ENCODE peak calls at places on chromosomes 4 and X, in seven cellular contexts. T is hypothalamus; P is MCF 10A; S is stimulated activated CD4-positive, alpha-beta T cell treated with anti-CD3 and anti-CD28 coated beads, Interleukin-12 subunit alpha, Interleukin-12 subunit beta, amount 100 ng/mL, for 4 hours; O is amniotic stem cell; K is A172; R is ovary. F is an unnamed sample.

GRCh38 chrX:41491267-41492004 is 44.3 kb downstream of the NYX start:
- DNase-seq in T (no peak), P (peak), S (no peak), O (peak), K (peak), R (no peak), F (peak)

GRCh38 chr4:148376151-148376550 is 66.1 kb downstream of the NR3C2 start:
- DNase-seq in T (no peak), P (peak), S (no peak), O (no peak), K (peak), R (peak), F (peak)

GRCh38 chrX:101493225-101493624 is 8.0 kb downstream of the ARMCX4 start:
- DNase-seq in T (no peak), P (no peak), S (no peak), O (no peak), K (no peak), R (no peak), F (no peak)

GRCh38 chr4:118948545-118949144 is 60.0 kb downstream of the SYNPO2 start:
- DNase-seq in T (no peak), P (no peak), S (no peak), O (no peak), K (no peak), R (no peak), F (no peak)

GRCh38 chrX:67500617-67501016 is 43.2 kb upstream of the AR start:
- DNase-seq in T (no peak), P (no peak), S (no peak), O (no peak), K (no peak), R (no peak), F (no peak)

GRCh38 chrX:118560380-118560932 is 64.8 kb downstream of the DOCK11 start:
- DNase-seq in T (no peak), P (no peak), S (no peak), O (no peak), K (no peak), R (no peak), F (no peak)

GRCh38 chr4:67204441-67204840 is 340.9 kb downstream of the CENPC start:
- DNase-seq in T (no peak), P (peak), S (no peak), O (no peak), K (peak), R (no peak), F (no peak)

GRCh38 chr4:8773124-8773931 is 98.3 kb downstream of the HMX1 start:
- DNase-seq in T (no peak), P (no peak), S (no peak), O (no peak), K (no peak), R (no peak), F (no peak)

GRCh38 chrX:32673193-32673592 is 538.2 kb downstream of the DMD start:
- DNase-seq in T (no peak), P (peak), S (no peak), O (no peak), K (peak), R (no peak), F (no peak)

GRCh38 chrX:68708503-68709290 is 61.2 kb downstream of the STARD8 start:
- DNase-seq in T (no peak), P (no peak), S (no peak), O (no peak), K (no peak), R (no peak), F (no peak)

GRCh38 chr4:15396157-15396800 is 31.6 kb upstream of the C1QTNF7 start:
- DNase-seq in T (no peak), P (peak), S (peak), O (no peak), K (peak), R (no peak), F (no peak)

GRCh38 chrX:11435568-11435967 is 142.4 kb downstream of the AMELX start:
- DNase-seq in T (no peak), P (no peak), S (no peak), O (peak), K (peak), R (no peak), F (no peak)

GRCh38 chrX:18995216-18995615 is 11.3 kb upstream of the PHKA2 start:
- DNase-seq in T (no peak), P (peak), S (no peak), O (no peak), K (peak), R (no peak), F (no peak)

GRCh38 chrX:150934453-150934852 is 36.0 kb upstream of the CD99L2 start:
- DNase-seq in T (no peak), P (peak), S (no peak), O (peak), K (peak), R (no peak), F (no peak)

GRCh38 chrX:112247714-112248113 is 165.1 kb upstream of the TRPC5 start:
- DNase-seq in T (no peak), P (no peak), S (no peak), O (no peak), K (no peak), R (no peak), F (no peak)

GRCh38 chr4:6907658-6908191 is 1.9 kb upstream of the TBC1D14 start:
- DNase-seq in T (no peak), P (no peak), S (no peak), O (no peak), K (no peak), R (peak), F (no peak)

GRCh38 chr4:185461565-185461964 is 10.0 kb downstream of the CCDC110 start:
- DNase-seq in T (no peak), P (no peak), S (no peak), O (no peak), K (no peak), R (no peak), F (no peak)

GRCh38 chr4:14925471-14925870 is 76.8 kb upstream of the CPEB2 start:
- DNase-seq in T (no peak), P (no peak), S (no peak), O (no peak), K (no peak), R (no peak), F (no peak)

GRCh38 chr4:8350326-8350725 is 80.8 kb downstream of the HTRA3 start:
- DNase-seq in T (no peak), P (no peak), S (no peak), O (no peak), K (no peak), R (no peak), F (no peak)

F was measured in glomerular endothelial cell.